ENCODE peak calls at places on chromosome 4, in seven cellular contexts. I, O, Z, K, B, N and R are unnamed samples.

GRCh38 chr4:110540606-110541440 is 64.9 kb downstream of the ENPEP start:
- DNase-seq in I (peak; percentile 15), O (no peak), Z (no peak), K (peak; percentile 72), B (no peak), N (no peak), R (no peak)

GRCh38 chr4:74473155-74473811 is 28.3 kb downstream of the AREG start:
- DNase-seq in I (peak; percentile 77), O (no peak), Z (no peak), K (peak; percentile 97), B (no peak), N (peak; percentile 45), R (no peak)

GRCh38 chr4:30600246-30600645 is 119.9 kb upstream of the PCDH7 start:
- DNase-seq in I (peak; percentile 28), O (no peak), Z (no peak), K (peak; percentile 17), B (no peak), N (no peak), R (no peak)

GRCh38 chr4:184732126-184732525 is 1.8 kb downstream of the CENPU start:
- DNase-seq in I (peak; percentile 44), O (no peak), Z (no peak), K (no peak), B (no peak), N (no peak), R (no peak)

GRCh38 chr4:38504396-38504715 is 159.6 kb upstream of the KLF3 start:
- DNase-seq in I (no peak), O (no peak), Z (no peak), K (no peak), B (no peak), N (no peak), R (no peak)

GRCh38 chr4:82975792-82976191 is 34.8 kb downstream of the LIN54 start:
- DNase-seq in I (no peak), O (no peak), Z (no peak), K (peak; percentile 51), B (no peak), N (no peak), R (no peak)

GRCh38 chr4:13344216-13344615 is 139.9 kb downstream of the RAB28 start:
- DNase-seq in I (no peak), O (no peak), Z (no peak), K (no peak), B (no peak), N (no peak), R (no peak)

GRCh38 chr4:180946188-180946587 is 1297.0 kb upstream of the TENM3 start:
- DNase-seq in I (no peak), O (no peak), Z (no peak), K (no peak), B (no peak), N (no peak), R (no peak)

GRCh38 chr4:60884545-60884944 is 315.6 kb upstream of the ADGRL3 start:
- DNase-seq in I (no peak), O (no peak), Z (no peak), K (peak; percentile 14), B (no peak), N (no peak), R (no peak)

GRCh38 chr4:66558651-66559050 is 888.4 kb upstream of the EPHA5 start:
- DNase-seq in I (peak; percentile 45), O (no peak), Z (no peak), K (peak; percentile 23), B (peak; percentile 1), N (no peak), R (no peak)

GRCh38 chr4:82623284-82623683 is 61.5 kb upstream of the TMEM150C start:
- DNase-seq in I (no peak), O (no peak), Z (no peak), K (no peak), B (no peak), N (no peak), R (no peak)

GRCh38 chr4:2436301-2436700 is 17.5 kb downstream of the CFAP99 start:
- DNase-seq in I (peak; percentile 33), O (no peak), Z (no peak), K (peak; percentile 43), B (peak; percentile 39), N (no peak), R (peak; percentile 65)

GRCh38 chr4:111689731-111690130 is 455.5 kb upstream of the FAM241A start:
- DNase-seq in I (peak; percentile 16), O (no peak), Z (no peak), K (peak; percentile 1), B (peak; percentile 1), N (no peak), R (no peak)

GRCh38 chr4:56372774-56373173 is 14.5 kb downstream of the AASDH start:
- DNase-seq in I (no peak), O (no peak), Z (no peak), K (no peak), B (no peak), N (no peak), R (no peak)

GRCh38 chr4:53055274-53055673 is 193.2 kb downstream of the RASL11B start:
- DNase-seq in I (peak; percentile 93), O (no peak), Z (no peak), K (peak; percentile 90), B (peak; percentile 62), N (peak; percentile 2), R (no peak)

GRCh38 chr4:184453402-184454160 is 20.8 kb downstream of the IRF2 start:
- DNase-seq in I (peak; percentile 63), O (no peak), Z (no peak), K (peak; percentile 94), B (no peak), N (no peak), R (no peak)

GRCh38 chr4:125849869-125850268 is 535.1 kb downstream of the FAT4 start:
- DNase-seq in I (peak; percentile 78), O (no peak), Z (no peak), K (peak; percentile 82), B (no peak), N (no peak), R (no peak)

GRCh38 chr4:24924309-24924781 is 11.5 kb upstream of the CCDC149 start:
- DNase-seq in I (peak; percentile 94), O (no peak), Z (no peak), K (peak; percentile 97), B (no peak), N (no peak), R (no peak)

GRCh38 chr4:185535818-185536729 is 767 bp upstream of the PDLIM3 start:
- DNase-seq in I (peak; percentile 32), O (no peak), Z (no peak), K (peak; percentile 60), B (no peak), N (no peak), R (no peak)

GRCh38 chr4:122652379-122652778 is 31.5 kb upstream of the IL21 start:
- DNase-seq in I (peak; percentile 72), O (no peak), Z (peak; percentile 38), K (peak; percentile 91), B (peak; percentile 16), N (peak; percentile 46), R (no peak)

GRCh38 chr4:40452490-40452813 is 117.3 kb downstream of the CHRNA9 start:
- DNase-seq in I (no peak), O (no peak), Z (no peak), K (no peak), B (no peak), N (no peak), R (no peak)

GRCh38 chr4:153205028-153205648 is 895 bp downstream of the TRIM2 start:
- DNase-seq in I (peak; percentile 44), O (no peak), Z (no peak), K (no peak), B (peak; percentile 96), N (no peak), R (no peak)

GRCh38 chr4:13484749-13485345 is 707 bp upstream of the RAB28 start:
- DNase-seq in I (no peak), O (no peak), Z (no peak), K (peak; percentile 57), B (peak; percentile 15), N (no peak), R (no peak)

GRCh38 chr4:98481167-98481566 is 177.2 kb downstream of the TSPAN5 start:
- DNase-seq in I (no peak), O (no peak), Z (no peak), K (no peak), B (no peak), N (no peak), R (no peak)

GRCh38 chr4:138192113-138192512 is 50.0 kb downstream of the SLC7A11 start:
- DNase-seq in I (peak; percentile 36), O (no peak), Z (no peak), K (no peak), B (peak; percentile 83), N (no peak), R (no peak)

GRCh38 chr4:82652062-82652461 is 90.3 kb upstream of the TMEM150C start:
- DNase-seq in I (no peak), O (no peak), Z (no peak), K (peak; percentile 19), B (no peak), N (no peak), R (no peak)

GRCh38 chr4:105637409-105638258 is 70.9 kb downstream of the INTS12 start:
- DNase-seq in I (peak; percentile 86), O (peak; percentile 49), Z (no peak), K (peak; percentile 86), B (peak; percentile 2), N (no peak), R (peak; percentile 35)

GRCh38 chr4:74503580-74503979 is 58.6 kb downstream of the AREG start:
- DNase-seq in I (peak; percentile 16), O (no peak), Z (no peak), K (peak; percentile 44), B (peak; percentile 3), N (no peak), R (no peak)

GRCh38 chr4:87465739-87466366 is 43.5 kb downstream of the NUDT9 start:
- DNase-seq in I (peak; percentile 63), O (no peak), Z (no peak), K (peak; percentile 81), B (peak; percentile 46), N (peak; percentile 23), R (no peak)

GRCh38 chr4:95181446-95182306 is 367.1 kb downstream of the UNC5C start:
- DNase-seq in I (peak; percentile 75), O (no peak), Z (no peak), K (peak; percentile 69), B (no peak), N (peak; percentile 61), R (no peak)

GRCh38 chr4:138775485-138775884 is 240.1 kb upstream of the NOCT start:
- DNase-seq in I (no peak), O (no peak), Z (no peak), K (peak; percentile 2), B (no peak), N (no peak), R (no peak)

GRCh38 chr4:6716958-6717655 is 1.1 kb downstream of the BLOC1S4 start:
- DNase-seq in I (no peak), O (no peak), Z (no peak), K (no peak), B (no peak), N (no peak), R (no peak)

GRCh38 chr4:123568936-123569335 is 172.3 kb downstream of the SPRY1 start:
- DNase-seq in I (no peak), O (no peak), Z (no peak), K (no peak), B (no peak), N (no peak), R (no peak)

GRCh38 chr4:1855334-1856070 is 454 bp downstream of the LETM1 start:
- DNase-seq in I (peak; percentile 42), O (no peak), Z (no peak), K (no peak), B (no peak), N (no peak), R (no peak)

GRCh38 chr4:138241281-138242075 is 671 bp downstream of the SLC7A11 start:
- DNase-seq in I (peak; percentile 21), O (no peak), Z (no peak), K (peak; percentile 46), B (peak; percentile 25), N (no peak), R (no peak)